ENCODE peak calls at places on chromosomes 11 and 22, in nine cellular contexts. One of them, this sample, is unnamed. For H3K27me3, the result is how much of the 10 kb centered on the place peaks cover.

GRCh38 chr11:106378513-106379179 is 301.2 kb downstream of the AASDHPPT start:
- DNase-seq in lower lobe of right lung: no peak
- DNase-seq in aorta: no peak
- DNase-seq in IMR-90: no peak
- DNase-seq in foreskin keratinocyte: no peak
- DNase-seq in Peyer's patch: no peak
- DNase-seq in small intestine: no peak
- DNase-seq in adrenal gland: no peak
- DNase-seq in CD4-positive, CD25-positive, alpha-beta regulatory T cell: no peak
- DNase-seq in this sample: no peak

GRCh38 chr11:120835601-120836228 is 188.2 kb upstream of the TBCEL start:
- DNase-seq in lower lobe of right lung: no peak
- DNase-seq in aorta: no peak
- DNase-seq in IMR-90: peak
- DNase-seq in foreskin keratinocyte: no peak
- DNase-seq in Peyer's patch: no peak
- DNase-seq in small intestine: peak
- DNase-seq in adrenal gland: no peak
- DNase-seq in CD4-positive, CD25-positive, alpha-beta regulatory T cell: peak
- DNase-seq in this sample: peak

GRCh38 chr11:111765320-111765983 is 737 bp downstream of the PPP2R1B start:
- DNase-seq in lower lobe of right lung: no peak
- DNase-seq in aorta: no peak
- DNase-seq in IMR-90: no peak
- DNase-seq in foreskin keratinocyte: peak
- DNase-seq in Peyer's patch: no peak
- DNase-seq in small intestine: peak
- DNase-seq in adrenal gland: no peak
- DNase-seq in CD4-positive, CD25-positive, alpha-beta regulatory T cell: peak
- DNase-seq in this sample: peak

GRCh38 chr22:44847380-44847779 is 95.0 kb downstream of the ARHGAP8 start:
- DNase-seq in lower lobe of right lung: no peak
- DNase-seq in aorta: peak
- DNase-seq in IMR-90: no peak
- DNase-seq in foreskin keratinocyte: no peak
- DNase-seq in Peyer's patch: no peak
- DNase-seq in small intestine: no peak
- DNase-seq in adrenal gland: no peak
- DNase-seq in CD4-positive, CD25-positive, alpha-beta regulatory T cell: no peak
- DNase-seq in this sample: no peak

GRCh38 chr22:46551321-46551720 is 13.9 kb upstream of the CELSR1 start:
- DNase-seq in lower lobe of right lung: peak
- DNase-seq in aorta: peak
- DNase-seq in IMR-90: no peak
- DNase-seq in foreskin keratinocyte: no peak
- DNase-seq in Peyer's patch: no peak
- DNase-seq in small intestine: no peak
- DNase-seq in adrenal gland: no peak
- DNase-seq in CD4-positive, CD25-positive, alpha-beta regulatory T cell: no peak
- DNase-seq in this sample: no peak

GRCh38 chr11:73152861-73153483 is 10.9 kb upstream of the FCHSD2 start:
- DNase-seq in lower lobe of right lung: no peak
- DNase-seq in aorta: no peak
- DNase-seq in IMR-90: no peak
- DNase-seq in foreskin keratinocyte: no peak
- DNase-seq in Peyer's patch: no peak
- DNase-seq in small intestine: peak
- DNase-seq in adrenal gland: no peak
- DNase-seq in CD4-positive, CD25-positive, alpha-beta regulatory T cell: peak
- DNase-seq in this sample: no peak

GRCh38 chr22:44459041-44459440 is 39.0 kb downstream of the RTL6 start:
- DNase-seq in lower lobe of right lung: no peak
- DNase-seq in aorta: no peak
- DNase-seq in IMR-90: no peak
- DNase-seq in foreskin keratinocyte: no peak
- DNase-seq in Peyer's patch: peak
- DNase-seq in small intestine: no peak
- DNase-seq in adrenal gland: no peak
- DNase-seq in CD4-positive, CD25-positive, alpha-beta regulatory T cell: no peak
- DNase-seq in this sample: no peak

GRCh38 chr11:70270877-70271634 is 566 bp downstream of the PPFIA1 start:
- DNase-seq in lower lobe of right lung: peak
- DNase-seq in aorta: peak
- DNase-seq in IMR-90: peak
- DNase-seq in foreskin keratinocyte: no peak
- DNase-seq in Peyer's patch: peak
- DNase-seq in small intestine: peak
- DNase-seq in adrenal gland: peak
- DNase-seq in CD4-positive, CD25-positive, alpha-beta regulatory T cell: peak
- DNase-seq in this sample: peak

GRCh38 chr11:68425866-68426380 is 34.6 kb upstream of the PPP6R3 start:
- DNase-seq in lower lobe of right lung: no peak
- DNase-seq in aorta: no peak
- DNase-seq in IMR-90: no peak
- DNase-seq in foreskin keratinocyte: no peak
- DNase-seq in Peyer's patch: no peak
- DNase-seq in small intestine: no peak
- DNase-seq in adrenal gland: no peak
- DNase-seq in CD4-positive, CD25-positive, alpha-beta regulatory T cell: no peak
- DNase-seq in this sample: no peak

GRCh38 chr11:20238712-20239111 is 78.4 kb upstream of the DBX1 start:
- DNase-seq in lower lobe of right lung: no peak
- DNase-seq in aorta: no peak
- DNase-seq in IMR-90: no peak
- DNase-seq in foreskin keratinocyte: no peak
- DNase-seq in Peyer's patch: no peak
- DNase-seq in small intestine: peak
- DNase-seq in adrenal gland: no peak
- DNase-seq in CD4-positive, CD25-positive, alpha-beta regulatory T cell: no peak
- DNase-seq in this sample: no peak

GRCh38 chr11:61512435-61512834 is 3.9 kb downstream of the LRRC10B start:
- DNase-seq in lower lobe of right lung: no peak
- DNase-seq in aorta: no peak
- DNase-seq in IMR-90: no peak
- DNase-seq in foreskin keratinocyte: no peak
- DNase-seq in Peyer's patch: peak
- DNase-seq in small intestine: peak
- DNase-seq in adrenal gland: no peak
- DNase-seq in CD4-positive, CD25-positive, alpha-beta regulatory T cell: no peak
- DNase-seq in this sample: no peak

GRCh38 chr11:83865636-83866461 is 579.7 kb upstream of the CCDC90B start:
- DNase-seq in lower lobe of right lung: no peak
- DNase-seq in aorta: no peak
- DNase-seq in IMR-90: peak
- DNase-seq in foreskin keratinocyte: peak
- DNase-seq in Peyer's patch: no peak
- DNase-seq in small intestine: no peak
- DNase-seq in adrenal gland: no peak
- DNase-seq in CD4-positive, CD25-positive, alpha-beta regulatory T cell: no peak
- DNase-seq in this sample: peak

GRCh38 chr11:42407379-42407778 is 904.4 kb upstream of the API5 start:
- DNase-seq in lower lobe of right lung: no peak
- DNase-seq in aorta: no peak
- DNase-seq in IMR-90: no peak
- DNase-seq in foreskin keratinocyte: peak
- DNase-seq in Peyer's patch: no peak
- DNase-seq in small intestine: peak
- DNase-seq in adrenal gland: no peak
- DNase-seq in CD4-positive, CD25-positive, alpha-beta regulatory T cell: no peak
- DNase-seq in this sample: no peak

GRCh38 chr11:58900479-58901420 is 38.5 kb upstream of the GLYATL1 start:
- DNase-seq in lower lobe of right lung: peak
- DNase-seq in aorta: peak
- DNase-seq in IMR-90: peak
- DNase-seq in foreskin keratinocyte: peak
- DNase-seq in Peyer's patch: peak
- DNase-seq in small intestine: peak
- DNase-seq in adrenal gland: peak
- DNase-seq in CD4-positive, CD25-positive, alpha-beta regulatory T cell: peak
- DNase-seq in this sample: peak

GRCh38 chr11:10394229-10395100 is 60.6 kb upstream of the AMPD3 start:
- DNase-seq in lower lobe of right lung: no peak
- DNase-seq in aorta: no peak
- DNase-seq in IMR-90: peak
- DNase-seq in foreskin keratinocyte: peak
- DNase-seq in Peyer's patch: no peak
- DNase-seq in small intestine: no peak
- DNase-seq in adrenal gland: no peak
- DNase-seq in CD4-positive, CD25-positive, alpha-beta regulatory T cell: no peak
- DNase-seq in this sample: peak

GRCh38 chr22:49855491-49855911 is 1.9 kb downstream of the ZBED4 start:
- DNase-seq in lower lobe of right lung: no peak
- DNase-seq in aorta: no peak
- DNase-seq in IMR-90: peak
- DNase-seq in foreskin keratinocyte: peak
- DNase-seq in Peyer's patch: peak
- DNase-seq in small intestine: peak
- DNase-seq in adrenal gland: no peak
- DNase-seq in CD4-positive, CD25-positive, alpha-beta regulatory T cell: peak
- DNase-seq in this sample: peak

GRCh38 chr22:38697055-38697980 is 3.4 kb downstream of the JOSD1 start:
- DNase-seq in lower lobe of right lung: no peak
- DNase-seq in aorta: no peak
- DNase-seq in IMR-90: peak
- DNase-seq in foreskin keratinocyte: no peak
- DNase-seq in Peyer's patch: no peak
- DNase-seq in small intestine: peak
- DNase-seq in adrenal gland: peak
- DNase-seq in CD4-positive, CD25-positive, alpha-beta regulatory T cell: no peak
- DNase-seq in this sample: no peak

GRCh38 chr11:90218606-90219005 is 4.2 kb downstream of the CHORDC1 start:
- DNase-seq in lower lobe of right lung: peak
- DNase-seq in aorta: no peak
- DNase-seq in IMR-90: no peak
- DNase-seq in foreskin keratinocyte: no peak
- DNase-seq in Peyer's patch: no peak
- DNase-seq in small intestine: no peak
- DNase-seq in adrenal gland: no peak
- DNase-seq in CD4-positive, CD25-positive, alpha-beta regulatory T cell: no peak
- DNase-seq in this sample: no peak

DNA sequence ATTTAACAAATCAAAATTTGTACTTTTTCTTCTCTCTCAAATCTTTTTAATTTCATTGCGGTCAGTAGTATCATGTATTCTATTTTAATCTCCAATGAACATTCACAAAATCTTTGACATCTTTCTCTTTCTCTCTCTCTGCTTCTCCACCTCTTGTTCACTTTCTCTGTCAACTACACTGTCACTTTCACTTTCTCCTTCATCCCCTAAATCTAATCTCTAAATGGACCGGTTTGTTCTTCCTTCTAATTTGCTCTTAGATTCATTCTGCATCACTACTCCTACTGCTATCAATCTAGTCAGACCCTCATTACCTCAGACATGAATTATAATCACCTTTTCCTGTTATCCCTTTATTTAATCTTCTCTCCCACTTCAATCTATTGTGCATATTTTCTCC is 18.6 kb downstream of the CCDC73 start:
- DNase-seq in lower lobe of right lung: no peak
- DNase-seq in aorta: no peak
- DNase-seq in IMR-90: no peak
- DNase-seq in foreskin keratinocyte: no peak
- DNase-seq in Peyer's patch: no peak
- DNase-seq in small intestine: no peak
- DNase-seq in adrenal gland: no peak
- DNase-seq in CD4-positive, CD25-positive, alpha-beta regulatory T cell: peak
- DNase-seq in this sample: no peak
- H3K27me3 ChIP-seq in lower lobe of right lung: under half
- H3K27me3 ChIP-seq in aorta: under half
- H3K27me3 ChIP-seq in IMR-90: under half
- H3K27me3 ChIP-seq in foreskin keratinocyte: under half
- H3K27me3 ChIP-seq in Peyer's patch: under half
- H3K27me3 ChIP-seq in small intestine: under half
- H3K27me3 ChIP-seq in adrenal gland: under half
- H3K27me3 ChIP-seq in CD4-positive, CD25-positive, alpha-beta regulatory T cell: under half
- H3K27me3 ChIP-seq in this sample: under half

GRCh38 chr11:116263020-116263419 is 509.8 kb downstream of the BUD13 start:
- DNase-seq in lower lobe of right lung: no peak
- DNase-seq in aorta: no peak
- DNase-seq in IMR-90: no peak
- DNase-seq in foreskin keratinocyte: no peak
- DNase-seq in Peyer's patch: no peak
- DNase-seq in small intestine: no peak
- DNase-seq in adrenal gland: no peak
- DNase-seq in CD4-positive, CD25-positive, alpha-beta regulatory T cell: no peak
- DNase-seq in this sample: no peak

GRCh38 chr11:116261616-116262015 is 511.2 kb downstream of the BUD13 start:
- DNase-seq in lower lobe of right lung: no peak
- DNase-seq in aorta: no peak
- DNase-seq in IMR-90: no peak
- DNase-seq in foreskin keratinocyte: no peak
- DNase-seq in Peyer's patch: no peak
- DNase-seq in small intestine: no peak
- DNase-seq in adrenal gland: no peak
- DNase-seq in CD4-positive, CD25-positive, alpha-beta regulatory T cell: no peak
- DNase-seq in this sample: no peak

GRCh38 chr11:116258821-116259220 is 514.0 kb downstream of the BUD13 start:
- DNase-seq in lower lobe of right lung: no peak
- DNase-seq in aorta: no peak
- DNase-seq in IMR-90: no peak
- DNase-seq in foreskin keratinocyte: no peak
- DNase-seq in Peyer's patch: no peak
- DNase-seq in small intestine: no peak
- DNase-seq in adrenal gland: no peak
- DNase-seq in CD4-positive, CD25-positive, alpha-beta regulatory T cell: no peak
- DNase-seq in this sample: no peak

GRCh38 chr11:116263770-116264169 is 509.0 kb downstream of the BUD13 start:
- DNase-seq in lower lobe of right lung: no peak
- DNase-seq in aorta: no peak
- DNase-seq in IMR-90: no peak
- DNase-seq in foreskin keratinocyte: no peak
- DNase-seq in Peyer's patch: no peak
- DNase-seq in small intestine: no peak
- DNase-seq in adrenal gland: no peak
- DNase-seq in CD4-positive, CD25-positive, alpha-beta regulatory T cell: no peak
- DNase-seq in this sample: no peak

GRCh38 chr11:116262370-116262769 is 510.4 kb downstream of the BUD13 start:
- DNase-seq in lower lobe of right lung: no peak
- DNase-seq in aorta: no peak
- DNase-seq in IMR-90: no peak
- DNase-seq in foreskin keratinocyte: no peak
- DNase-seq in Peyer's patch: no peak
- DNase-seq in small intestine: no peak
- DNase-seq in adrenal gland: no peak
- DNase-seq in CD4-positive, CD25-positive, alpha-beta regulatory T cell: no peak
- DNase-seq in this sample: no peak
- H3K27me3 ChIP-seq in lower lobe of right lung: under half
- H3K27me3 ChIP-seq in aorta: under half
- H3K27me3 ChIP-seq in IMR-90: under half
- H3K27me3 ChIP-seq in foreskin keratinocyte: under half
- H3K27me3 ChIP-seq in Peyer's patch: under half
- H3K27me3 ChIP-seq in small intestine: under half
- H3K27me3 ChIP-seq in adrenal gland: under half
- H3K27me3 ChIP-seq in CD4-positive, CD25-positive, alpha-beta regulatory T cell: under half
- H3K27me3 ChIP-seq in this sample: under half

GRCh38 chr11:31804439-31805036 is 6.6 kb downstream of the PAX6 start:
- DNase-seq in lower lobe of right lung: no peak
- DNase-seq in aorta: no peak
- DNase-seq in IMR-90: no peak
- DNase-seq in foreskin keratinocyte: no peak
- DNase-seq in Peyer's patch: peak
- DNase-seq in small intestine: no peak
- DNase-seq in adrenal gland: no peak
- DNase-seq in CD4-positive, CD25-positive, alpha-beta regulatory T cell: no peak
- DNase-seq in this sample: no peak
- H3K27me3 ChIP-seq in lower lobe of right lung: half or more
- H3K27me3 ChIP-seq in aorta: under half
- H3K27me3 ChIP-seq in IMR-90: half or more
- H3K27me3 ChIP-seq in foreskin keratinocyte: half or more
- H3K27me3 ChIP-seq in Peyer's patch: half or more
- H3K27me3 ChIP-seq in small intestine: half or more
- H3K27me3 ChIP-seq in adrenal gland: half or more
- H3K27me3 ChIP-seq in CD4-positive, CD25-positive, alpha-beta regulatory T cell: half or more
- H3K27me3 ChIP-seq in this sample: half or more

GRCh38 chr11:117445097-117445658 is 117.5 kb downstream of the CEP164 start:
- DNase-seq in lower lobe of right lung: no peak
- DNase-seq in aorta: no peak
- DNase-seq in IMR-90: no peak
- DNase-seq in foreskin keratinocyte: peak
- DNase-seq in Peyer's patch: no peak
- DNase-seq in small intestine: no peak
- DNase-seq in adrenal gland: no peak
- DNase-seq in CD4-positive, CD25-positive, alpha-beta regulatory T cell: no peak
- DNase-seq in this sample: no peak
- H3K27me3 ChIP-seq in lower lobe of right lung: under half
- H3K27me3 ChIP-seq in aorta: under half
- H3K27me3 ChIP-seq in IMR-90: under half
- H3K27me3 ChIP-seq in foreskin keratinocyte: under half
- H3K27me3 ChIP-seq in Peyer's patch: under half
- H3K27me3 ChIP-seq in small intestine: under half
- H3K27me3 ChIP-seq in adrenal gland: under half
- H3K27me3 ChIP-seq in CD4-positive, CD25-positive, alpha-beta regulatory T cell: under half
- H3K27me3 ChIP-seq in this sample: under half